ENCODE peak calls at places on chromosomes 13 and 19, in ten cellular contexts. V is astrocyte; P is heart left ventricle; O is effector memory CD4-positive, alpha-beta T cell; T is Karpas-422; M is lower lobe of right lung; D is bronchial epithelial cell; E is AG09309; W is esophagus muscularis mucosa; H is colonic mucosa. F is an unnamed sample.

GRCh38 chr13:73776137-73776785 is 357.9 kb downstream of the KLF12 start:
- DNase-seq in V (no peak), W (no peak), P (no peak), E (no peak), T (no peak), H (no peak), M (no peak), O (no peak), D (no peak), F (no peak)

GRCh38 chr13:99399623-99399974 is 92.4 kb upstream of the GPR183 start:
- DNase-seq in W (no peak), M (peak), E (no peak), D (no peak), O (no peak), V (no peak), H (no peak), T (no peak), P (no peak), F (no peak)

GRCh38 chr13:113623491-113624234 is 34.3 kb downstream of the ATP4B start:
- DNase-seq in V (no peak), D (no peak), H (no peak), M (peak), P (no peak), T (no peak), O (no peak), W (no peak), E (no peak), F (no peak)

GRCh38 chr13:40665061-40665753 is 1.2 kb downstream of the FOXO1 start:
- DNase-seq in E (no peak), T (peak), D (no peak), M (peak), O (no peak), W (no peak), V (peak), H (peak), P (peak), F (no peak)

GRCh38 chr13:47904891-47905290 is 96.2 kb downstream of the SUCLA2 start:
- DNase-seq in M (no peak), E (no peak), O (no peak), D (no peak), P (no peak), W (no peak), V (no peak), T (no peak), H (no peak), F (no peak)

GRCh38 chr19:33436360-33437345 is 63.1 kb downstream of the CEBPG start:
- DNase-seq in E (no peak), M (peak), O (no peak), D (no peak), T (no peak), P (no peak), H (no peak), V (no peak), W (no peak), F (no peak)

GRCh38 chr19:17320435-17320834 is 11.1 kb downstream of the DDA1 start:
- DNase-seq in E (no peak), D (no peak), V (no peak), T (no peak), M (no peak), O (no peak), W (no peak), P (no peak), H (no peak), F (no peak)

GRCh38 chr19:41350735-41351338 is 2.9 kb downstream of the TGFB1 start:
- DNase-seq in D (peak), E (no peak), P (no peak), T (no peak), H (no peak), O (no peak), V (no peak), M (no peak), W (no peak), F (no peak)

GRCh38 chr13:32080328-32080744 is 48.8 kb downstream of the FRY start:
- DNase-seq in P (no peak), T (no peak), D (no peak), M (no peak), H (no peak), E (no peak), V (no peak), W (no peak), O (no peak), F (no peak)

GRCh38 chr19:19262190-19263057 is 10.7 kb downstream of the TM6SF2 start:
- DNase-seq in D (no peak), H (no peak), W (no peak), E (no peak), P (no peak), M (no peak), V (no peak), T (no peak), O (no peak), F (no peak)
- H3K4me3 ChIP-seq in D (no peak), H (no peak), W (no peak), E (no peak), P (no peak), M (no peak), V (no peak), T (no peak), O (no peak), F (no peak)

DNA sequence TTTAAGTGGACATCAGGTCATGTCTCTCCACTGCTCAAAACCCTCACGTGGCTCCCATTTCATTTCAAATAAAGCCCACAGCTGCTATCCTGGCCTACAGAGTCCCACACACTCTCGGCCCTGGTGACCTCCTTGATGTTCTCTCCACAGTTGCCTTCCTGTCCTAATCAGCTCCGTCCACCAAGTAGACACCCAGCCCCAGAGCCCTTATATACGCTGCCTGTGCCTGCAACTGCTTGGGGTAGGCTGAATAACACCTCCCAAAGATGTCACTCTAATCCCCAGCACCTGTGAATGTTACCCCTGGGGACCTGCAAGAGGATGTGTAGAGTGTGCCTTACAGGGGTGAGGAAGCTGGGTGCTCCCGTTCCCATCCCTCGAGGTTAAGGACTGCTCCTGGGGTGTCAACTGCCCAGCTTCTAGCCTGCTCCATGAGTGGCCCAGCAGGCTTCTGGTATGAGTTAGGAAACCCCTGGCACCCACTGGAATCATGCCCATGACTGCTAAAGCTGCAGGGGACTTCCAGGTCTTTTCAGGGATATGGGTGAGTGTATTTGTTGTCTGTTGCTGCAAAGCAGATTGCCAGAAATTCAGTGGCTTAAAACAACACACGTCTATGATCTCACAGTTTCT is 6.0 kb downstream of the FAM187B start:
- DNase-seq in M (no peak), T (peak), V (no peak), W (peak), H (no peak), P (no peak), E (no peak), O (no peak), D (no peak), F (no peak)
- H3K4me3 ChIP-seq in M (no peak), T (no peak), V (no peak), W (no peak), H (no peak), P (no peak), E (no peak), O (no peak), D (no peak), F (no peak)

DNA sequence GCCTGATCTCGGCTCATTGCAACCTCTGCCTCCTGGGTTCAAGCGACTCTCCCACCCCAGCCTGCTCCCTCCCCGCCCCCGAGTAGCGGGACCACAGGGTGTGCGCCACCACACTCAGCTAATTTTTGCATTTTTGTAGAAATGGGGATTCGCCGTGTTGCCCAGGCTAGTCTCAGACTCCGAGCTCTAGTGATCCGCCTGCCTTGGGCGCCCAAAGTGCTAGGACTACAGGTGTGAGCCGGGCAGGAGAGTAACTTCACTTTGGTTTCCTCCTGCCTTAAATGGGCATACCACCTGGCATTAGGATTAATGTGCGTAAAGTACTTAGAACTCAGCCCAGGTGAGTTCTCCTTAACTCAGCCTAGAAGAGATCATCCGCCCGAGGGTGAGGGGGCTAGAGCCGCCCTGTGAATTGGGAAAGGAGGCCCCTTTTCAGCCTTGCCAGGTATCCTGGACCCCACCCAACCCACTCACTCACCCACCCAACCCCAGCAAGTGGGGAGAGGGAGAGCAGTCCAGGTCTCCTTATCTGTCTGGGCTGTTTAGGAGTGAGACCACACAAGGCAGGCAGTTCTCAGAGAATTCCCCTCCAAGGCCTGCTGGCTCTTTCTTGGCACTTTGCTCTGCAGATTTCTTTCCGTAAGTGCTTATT is 1.3 kb upstream of the ZFP36 start:
- DNase-seq in W (no peak), O (no peak), T (no peak), M (no peak), V (no peak), E (no peak), H (no peak), D (no peak), P (no peak), F (no peak)
- H3K4me3 ChIP-seq in W (peak), O (peak), T (no peak), M (peak), V (no peak), E (no peak), H (peak), D (no peak), P (no peak), F (no peak)

GRCh38 chr19:307793-308420 is 16.7 kb upstream of the PLPP2 start:
- DNase-seq in V (no peak), P (no peak), O (no peak), H (no peak), D (no peak), W (no peak), T (no peak), M (no peak), E (no peak), F (no peak)

GRCh38 chr19:310141-310651 is 19.0 kb upstream of the PLPP2 start:
- DNase-seq in P (no peak), V (no peak), W (no peak), T (no peak), H (no peak), O (no peak), D (no peak), E (no peak), M (no peak), F (peak)

GRCh38 chr19:307111-307531 is 15.9 kb upstream of the PLPP2 start:
- DNase-seq in H (no peak), D (no peak), V (no peak), O (no peak), W (no peak), E (no peak), M (no peak), T (no peak), P (no peak), F (no peak)

GRCh38 chr19:309206-309565 is 18.0 kb upstream of the PLPP2 start:
- DNase-seq in W (no peak), E (no peak), P (no peak), H (no peak), M (no peak), V (no peak), D (no peak), O (no peak), T (no peak), F (no peak)

GRCh38 chr19:308471-309205 is 17.4 kb upstream of the PLPP2 start:
- DNase-seq in V (no peak), E (no peak), O (no peak), P (no peak), W (no peak), H (no peak), T (no peak), D (no peak), M (no peak), F (no peak)
- H3K4me3 ChIP-seq in V (no peak), E (no peak), O (no peak), P (peak), W (peak), H (no peak), T (no peak), D (no peak), M (peak), F (no peak)

GRCh38 chr19:6402834-6403608 is 10.1 kb upstream of the GTF2F1 start:
- DNase-seq in W (no peak), H (peak), D (no peak), P (no peak), O (no peak), E (no peak), T (peak), M (no peak), V (peak), F (peak)
- H3K4me3 ChIP-seq in W (no peak), H (no peak), D (no peak), P (no peak), O (no peak), E (no peak), T (no peak), M (no peak), V (no peak), F (no peak)

DNA sequence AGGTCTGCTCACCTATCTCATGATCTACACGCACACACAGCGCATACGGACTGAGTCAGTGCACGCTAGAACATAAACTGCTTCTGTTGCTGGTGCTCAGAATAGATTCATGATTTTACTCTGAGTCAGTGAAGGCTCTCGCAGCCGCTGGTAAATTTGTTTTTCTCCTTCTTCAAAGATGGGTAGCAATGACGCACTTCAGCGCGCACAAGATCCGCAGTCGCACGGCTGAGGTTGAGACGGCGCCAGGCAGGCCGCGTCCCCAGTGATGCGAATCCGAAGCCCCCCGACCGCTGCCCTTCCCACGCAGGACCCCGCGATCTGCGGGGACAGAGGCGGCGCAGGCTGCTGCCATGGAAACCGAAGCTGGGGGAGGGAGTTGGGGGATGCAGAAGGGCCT is 103.7 kb upstream of the USP29 start:
- DNase-seq in W (no peak), E (no peak), T (no peak), P (no peak), O (no peak), V (no peak), D (no peak), M (no peak), H (no peak), F (no peak)
- H3K4me3 ChIP-seq in W (no peak), E (no peak), T (no peak), P (no peak), O (no peak), V (no peak), D (no peak), M (no peak), H (no peak), F (no peak)

GRCh38 chr19:51066393-51066792 is 1.5 kb upstream of the KLK13 start:
- DNase-seq in D (no peak), H (no peak), M (no peak), P (no peak), V (no peak), E (no peak), W (no peak), O (no peak), T (no peak), F (no peak)
- H3K4me3 ChIP-seq in D (no peak), H (no peak), M (no peak), P (no peak), V (no peak), E (no peak), W (no peak), O (no peak), T (no peak), F (no peak)

GRCh38 chr19:44757735-44758505 is 9.4 kb downstream of the BCL3 start:
- DNase-seq in M (peak), H (no peak), T (no peak), P (peak), D (no peak), W (no peak), E (no peak), V (no peak), O (no peak), F (no peak)
- H3K4me3 ChIP-seq in M (peak), H (peak), T (no peak), P (peak), D (no peak), W (peak), E (no peak), V (peak), O (no peak), F (peak)